ENCODE peak calls at places on chromosomes 3 and 15, in six cellular contexts. X is GM12878, M is fibroblast of lung, O is OCI-LY7, G is neuronal stem cell, F is hepatocyte. K is an unnamed sample.

GRCh38 chr15:59437777-59438574 is at the start of gene FAM81A:
- DNase-seq in G (peak), M (peak), F (peak), X (no peak), O (peak), K (peak)

GRCh38 chr15:37907136-37907535 is 27.3 kb upstream of the TMCO5A start:
- DNase-seq in G (no peak), F (no peak), O (no peak), X (no peak), M (peak), K (peak)

GRCh38 chr3:9703240-9703639 is 393 bp upstream of the CPNE9 start:
- DNase-seq in F (no peak), M (no peak), G (no peak), X (no peak), O (no peak), K (no peak)

GRCh38 chr3:188788621-188789081 is 383.1 kb upstream of the TPRG1 start:
- DNase-seq in F (no peak), M (peak), X (no peak), G (no peak), O (no peak), K (peak)

GRCh38 chr3:32002536-32003368 is 21.2 kb downstream of the ZNF860 start:
- DNase-seq in X (no peak), M (no peak), G (no peak), F (no peak), O (no peak), K (peak)

GRCh38 chr3:117622130-117622841 is 912.7 kb downstream of the TUSC7 start:
- DNase-seq in M (peak), F (no peak), O (no peak), X (no peak), G (no peak), K (peak)

GRCh38 chr15:37995461-37996347 is 61.3 kb downstream of the TMCO5A start:
- DNase-seq in O (peak), X (peak), F (peak), G (peak), M (peak), K (peak)

GRCh38 chr3:49489247-49489646 is 19.2 kb downstream of the DAG1 start:
- DNase-seq in M (no peak), G (no peak), X (no peak), F (no peak), O (no peak), K (no peak)

GRCh38 chr15:71806452-71806931 is 3.9 kb upstream of the NR2E3 start:
- DNase-seq in X (no peak), G (no peak), F (no peak), O (no peak), M (peak), K (peak)

GRCh38 chr3:179416681-179417080 is 34.6 kb downstream of the GNB4 start:
- DNase-seq in F (no peak), X (no peak), G (no peak), O (no peak), M (no peak), K (peak)

GRCh38 chr3:195543642-195544536 is 764 bp upstream of the PPP1R2 start:
- DNase-seq in G (peak), X (no peak), O (no peak), M (no peak), F (no peak), K (no peak)

GRCh38 chr3:124781706-124782376 is 51.6 kb downstream of the UMPS start:
- DNase-seq in M (no peak), X (no peak), G (no peak), F (no peak), O (no peak), K (no peak)

GRCh38 chr3:127762077-127762786 is 60.1 kb downstream of the MGLL start:
- DNase-seq in O (peak), F (no peak), X (peak), G (no peak), M (no peak), K (no peak)

GRCh38 chr3:113264741-113265140 is 53.4 kb downstream of the BOC start:
- DNase-seq in G (no peak), F (no peak), M (no peak), O (no peak), X (no peak), K (no peak)

GRCh38 chr15:101029971-101030661 is 111.0 kb downstream of the LRRK1 start:
- DNase-seq in O (no peak), F (no peak), G (no peak), M (no peak), X (no peak), K (no peak)

GRCh38 chr3:129195731-129196256 is 12.1 kb upstream of the CNBP start:
- DNase-seq in M (peak), O (no peak), X (no peak), G (no peak), F (peak), K (peak)

GRCh38 chr3:153052096-153052460 is 109.9 kb upstream of the RAP2B start:
- DNase-seq in X (no peak), M (peak), O (no peak), G (no peak), F (peak), K (peak)

GRCh38 chr15:51782357-51782896 is 31.0 kb downstream of the TMOD2 start:
- DNase-seq in M (peak), G (no peak), X (no peak), F (peak), O (peak), K (peak)

GRCh38 chr3:69444980-69445379 is 59.1 kb upstream of the FRMD4B start:
- DNase-seq in M (peak), X (no peak), O (no peak), F (no peak), G (no peak), K (peak)

GRCh38 chr3:113276581-113277080 is 65.3 kb downstream of the BOC start:
- DNase-seq in O (no peak), G (no peak), F (no peak), M (no peak), X (no peak), K (no peak)

GRCh38 chr15:93029613-93030429 is 59.2 kb downstream of the RGMA start:
- DNase-seq in O (no peak), X (no peak), F (peak), G (no peak), M (peak), K (peak)

GRCh38 chr3:20323307-20323927 is 137.4 kb upstream of the SGO1 start:
- DNase-seq in O (no peak), G (no peak), X (no peak), M (no peak), F (no peak), K (no peak)

GRCh38 chr3:135456182-135456790 is 509.2 kb upstream of the PPP2R3A start:
- DNase-seq in O (no peak), F (peak), G (peak), X (no peak), M (no peak), K (no peak)

GRCh38 chr3:182795383-182795782 is 2.1 kb downstream of the ATP11B start:
- DNase-seq in X (no peak), O (peak), G (no peak), M (no peak), F (peak), K (peak)

GRCh38 chr15:68420186-68420684 is 11.7 kb downstream of the ITGA11 start:
- DNase-seq in F (peak), G (peak), O (no peak), M (no peak), X (no peak), K (peak)

GRCh38 chr15:36284911-36285310 is 294.5 kb upstream of the CDIN1 start:
- DNase-seq in F (no peak), O (no peak), M (no peak), X (no peak), G (no peak), K (no peak)

GRCh38 chr15:30953731-30954378 is 37.6 kb downstream of the MTMR10 start:
- DNase-seq in X (no peak), M (peak), G (no peak), F (peak), O (no peak), K (peak)

GRCh38 chr15:97567411-97567810 is 393.1 kb upstream of the ARRDC4 start:
- DNase-seq in X (no peak), G (no peak), F (no peak), M (no peak), O (no peak), K (no peak)

GRCh38 chr3:43838877-43839276 is 148.1 kb downstream of the ABHD5 start:
- DNase-seq in X (no peak), G (no peak), M (no peak), O (peak), F (no peak), K (no peak)

GRCh38 chr15:31162721-31163510 is 61.4 kb upstream of the TRPM1 start:
- DNase-seq in F (no peak), M (no peak), X (no peak), G (no peak), O (no peak), K (no peak)

GRCh38 chr15:92623435-92623834 is 32.1 kb downstream of the FAM174B start:
- DNase-seq in X (no peak), F (no peak), O (no peak), G (no peak), M (no peak), K (no peak)

GRCh38 chr3:39189648-39190269 is 2.6 kb downstream of the XIRP1 start:
- DNase-seq in F (peak), M (peak), G (peak), O (peak), X (peak), K (peak)

GRCh38 chr15:88262064-88262463 is 5.5 kb upstream of the NTRK3 start:
- DNase-seq in X (no peak), G (no peak), O (no peak), M (no peak), F (no peak), K (no peak)

DNA sequence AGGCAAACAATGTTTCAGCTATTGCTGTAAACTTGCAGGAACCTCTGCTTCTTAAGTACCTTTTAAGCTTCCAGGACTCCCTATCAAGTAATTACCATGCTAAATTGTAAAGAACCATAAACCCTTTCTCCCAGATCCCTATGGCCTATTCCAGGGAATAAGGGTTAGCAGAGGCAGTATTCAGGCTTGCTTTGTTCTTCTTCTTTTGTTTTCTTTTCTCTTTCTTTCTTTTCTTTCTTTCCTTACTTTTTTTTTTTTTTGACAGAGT is 2.8 kb upstream of the CEP97 start:
- DNase-seq in O (peak), F (no peak), G (no peak), X (no peak), M (no peak), K (no peak)
- H2AFZ ChIP-seq in O (peak), F (no peak), G (peak), X (no peak), M (no peak), K (peak)

GRCh38 chr3:167989999-167990398 is 105.7 kb downstream of the GOLIM4 start:
- DNase-seq in G (no peak), F (no peak), O (no peak), M (no peak), X (no peak), K (no peak)
- H2AFZ ChIP-seq in G (no peak), F (no peak), O (no peak), M (no peak), X (no peak), K (no peak)

DNA sequence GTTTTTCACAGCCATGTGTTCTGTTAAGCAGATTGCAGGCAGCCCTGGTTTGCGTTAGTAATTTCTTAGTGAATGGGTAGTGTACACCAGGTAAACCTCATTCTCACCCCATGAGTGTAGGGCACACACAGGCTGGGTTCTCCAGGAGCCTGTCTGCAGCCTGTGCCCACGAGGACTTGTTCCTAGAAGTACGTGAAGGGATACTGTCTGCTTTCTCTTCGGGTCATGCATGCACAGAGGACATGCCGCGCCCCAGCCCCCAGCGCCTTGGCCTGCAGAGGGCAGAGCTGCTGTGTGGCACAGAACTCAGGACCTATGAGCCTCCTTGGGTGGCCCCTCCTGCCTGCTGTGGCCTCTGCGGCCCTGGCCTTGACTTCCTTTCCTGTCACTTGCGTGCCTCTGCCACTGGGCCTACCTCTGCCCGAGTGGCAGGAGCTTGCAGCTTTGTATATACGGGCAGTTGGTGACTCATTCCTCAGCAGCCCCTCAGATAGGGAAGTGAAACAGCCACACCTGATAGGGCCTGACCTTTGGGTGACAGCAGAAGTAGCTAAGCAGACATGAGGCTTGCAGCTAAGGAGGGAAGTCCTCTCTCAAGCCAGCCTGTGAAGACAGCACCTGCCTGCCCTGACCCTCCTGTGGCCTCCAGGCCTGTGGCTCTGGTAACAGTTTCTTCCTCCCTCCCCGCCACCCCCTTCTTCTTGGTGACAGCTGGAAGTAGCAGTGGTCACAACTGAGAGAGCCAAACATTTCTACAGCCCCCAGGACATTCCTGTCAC is 19.5 kb downstream of the PPCDC start:
- DNase-seq in F (peak), G (no peak), M (no peak), O (peak), X (peak), K (peak)
- H2AFZ ChIP-seq in F (no peak), G (no peak), M (no peak), O (no peak), X (peak), K (peak)

GRCh38 chr3:14847613-14848541 is 29.1 kb downstream of the FGD5 start:
- DNase-seq in G (no peak), M (no peak), O (peak), F (peak), X (no peak), K (no peak)
- H2AFZ ChIP-seq in G (peak), M (no peak), O (no peak), F (peak), X (no peak), K (no peak)

GRCh38 chr3:62587169-62587568 is 213.8 kb upstream of the FEZF2 start:
- DNase-seq in F (no peak), G (no peak), X (no peak), M (peak), O (no peak), K (peak)

GRCh38 chr3:62584636-62585035 is 211.3 kb upstream of the FEZF2 start:
- DNase-seq in G (no peak), O (no peak), X (no peak), F (no peak), M (no peak), K (no peak)

GRCh38 chr3:62587579-62588031 is 214.3 kb upstream of the FEZF2 start:
- DNase-seq in G (no peak), M (peak), O (no peak), F (peak), X (no peak), K (peak)

GRCh38 chr3:62585861-62586260 is 212.5 kb upstream of the FEZF2 start:
- DNase-seq in X (no peak), F (no peak), G (no peak), O (no peak), M (no peak), K (no peak)

DNA sequence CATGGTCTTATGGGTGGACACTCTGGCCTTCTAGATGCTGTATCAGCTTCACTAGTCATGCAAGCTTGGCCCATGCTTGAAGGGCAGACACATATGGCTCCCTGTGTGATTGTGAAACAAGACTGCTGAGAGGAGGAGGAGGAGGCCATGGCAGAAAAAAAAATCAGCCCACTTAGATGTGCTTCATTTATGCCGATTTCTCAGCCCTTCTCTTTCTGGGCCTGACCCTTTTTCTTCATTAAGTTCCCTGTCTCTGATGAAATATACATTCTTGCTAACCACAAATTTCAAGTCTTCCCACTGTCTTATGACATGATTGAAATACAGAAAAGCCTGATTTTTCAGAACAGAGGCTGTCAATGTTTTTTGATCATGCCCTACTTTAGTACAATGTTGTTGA is 213.0 kb upstream of the FEZF2 start:
- DNase-seq in O (no peak), F (no peak), M (peak), G (no peak), X (no peak), K (peak)
- H2AFZ ChIP-seq in O (no peak), F (no peak), M (no peak), G (no peak), X (no peak), K (peak)

GRCh38 chr15:78170848-78171773 is 21.9 kb downstream of the IDH3A start:
- DNase-seq in O (peak), G (no peak), M (no peak), X (peak), F (no peak), K (no peak)
- H2AFZ ChIP-seq in O (no peak), G (no peak), M (no peak), X (peak), F (no peak), K (no peak)

DNA sequence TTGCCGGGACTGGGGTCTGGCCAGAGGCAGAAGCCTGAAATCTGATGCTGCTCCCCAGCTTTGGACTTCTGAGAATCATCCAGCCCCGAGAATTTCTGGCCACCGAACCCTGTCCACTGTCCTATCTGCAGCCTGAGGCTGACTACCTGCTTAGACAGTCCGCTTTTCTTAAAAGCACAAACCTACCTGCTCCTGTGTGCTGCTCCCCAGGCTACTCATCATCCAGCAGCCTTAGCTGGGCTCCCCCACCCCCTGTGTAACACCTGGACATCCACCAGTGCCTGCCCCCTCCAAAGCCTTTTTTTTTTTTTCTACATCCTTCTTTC is 101.4 kb upstream of the LIPC start:
- DNase-seq in G (no peak), X (no peak), F (no peak), M (no peak), O (no peak), K (no peak)
- H2AFZ ChIP-seq in G (peak), X (no peak), F (no peak), M (no peak), O (peak), K (peak)

GRCh38 chr3:197021231-197021630 is 8.4 kb downstream of the MELTF start:
- DNase-seq in F (no peak), X (no peak), M (no peak), O (no peak), G (no peak), K (no peak)

GRCh38 chr3:197023998-197024651 is 5.5 kb downstream of the MELTF start:
- DNase-seq in X (no peak), F (peak), O (no peak), M (no peak), G (no peak), K (peak)

GRCh38 chr3:197023241-197023997 is 6.2 kb downstream of the MELTF start:
- DNase-seq in M (no peak), F (no peak), G (no peak), X (peak), O (peak), K (no peak)

GRCh38 chr3:197021729-197022404 is 7.8 kb downstream of the MELTF start:
- DNase-seq in G (no peak), O (no peak), F (no peak), X (no peak), M (no peak), K (no peak)

DNA sequence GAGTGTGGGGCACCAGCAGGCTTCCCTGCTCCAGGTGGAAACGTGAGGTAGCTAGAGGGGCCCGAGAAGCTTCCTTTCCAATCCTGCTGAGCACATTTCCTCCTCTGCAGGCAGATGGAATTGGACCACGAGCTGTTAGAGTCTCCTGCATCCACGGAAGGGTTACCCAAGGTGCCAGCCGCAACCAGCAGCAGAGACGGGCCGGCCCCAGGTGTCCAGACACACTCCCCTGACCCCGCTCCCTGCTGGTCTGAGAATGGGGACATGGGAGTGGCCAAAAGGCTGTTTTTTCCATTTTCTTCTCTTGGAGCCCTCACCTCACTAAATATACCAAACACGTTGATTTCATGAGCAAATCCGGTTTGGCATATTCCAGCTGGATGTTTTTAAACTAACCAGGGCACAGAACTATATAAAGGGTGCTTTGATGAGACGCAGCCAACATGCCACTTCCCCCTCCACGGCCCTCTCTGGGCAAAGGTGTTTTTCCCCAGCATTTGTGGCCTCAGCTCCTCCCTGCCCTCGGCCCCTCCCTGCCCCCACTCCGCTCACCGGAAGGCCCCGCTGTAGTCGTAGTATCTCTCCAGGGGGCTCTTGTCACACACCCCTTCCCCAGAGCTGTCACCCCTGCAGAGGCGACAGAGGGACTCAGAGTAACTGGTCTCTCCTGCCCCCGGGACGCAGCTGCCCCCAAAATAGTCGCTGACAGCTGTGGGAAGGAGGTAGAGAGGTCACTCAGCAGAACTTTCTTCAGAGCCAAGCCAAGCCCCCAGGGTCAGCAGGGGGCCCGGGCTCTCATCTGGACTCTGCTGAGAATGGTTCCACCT is 7.0 kb downstream of the MELTF start:
- DNase-seq in G (no peak), X (no peak), F (no peak), M (no peak), O (peak), K (no peak)
- H2AFZ ChIP-seq in G (peak), X (peak), F (no peak), M (no peak), O (peak), K (no peak)

DNA sequence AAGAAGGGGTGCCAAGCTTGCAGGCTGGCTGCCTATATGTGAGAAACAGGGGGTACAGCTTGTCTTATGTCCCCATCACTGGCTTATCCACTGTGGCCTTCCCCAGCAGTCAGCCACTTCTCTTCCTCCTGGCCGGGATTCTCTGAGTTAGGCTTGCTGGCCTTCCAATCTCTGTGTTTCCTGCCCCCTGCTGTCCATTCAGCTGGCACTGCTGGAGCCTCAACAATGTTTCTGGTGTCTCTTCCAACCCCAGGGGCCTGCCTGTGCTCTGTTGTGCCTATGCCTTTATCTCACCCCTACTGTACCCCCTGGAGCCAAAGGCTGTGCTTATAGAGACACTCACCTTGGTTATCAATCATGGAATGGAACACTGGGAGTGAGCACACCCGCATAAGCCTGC is 36.5 kb downstream of the ANAPC13 start:
- DNase-seq in F (no peak), G (no peak), M (peak), X (no peak), O (peak), K (peak)
- H2AFZ ChIP-seq in F (no peak), G (no peak), M (no peak), X (no peak), O (no peak), K (peak)

K was measured in GM23248.